ENCODE peak calls at places on chromosomes 1 and 21, in four cellular contexts. U, Z, C and P are unnamed samples.

GRCh38 chr1:101314244-101314643 is 77.4 kb downstream of the S1PR1 start:
- DNase-seq in U (peak), Z (no peak), C (peak), P (peak)

GRCh38 chr1:219372916-219373615 is 199.4 kb downstream of the LYPLAL1 start:
- DNase-seq in U (no peak), Z (no peak), C (no peak), P (no peak)

GRCh38 chr1:24275510-24275909 is 43.6 kb upstream of the GRHL3 start:
- DNase-seq in U (peak), Z (no peak), C (peak), P (peak)

GRCh38 chr1:162381383-162381782 is at the start of gene C1orf226:
- DNase-seq in U (no peak), Z (no peak), C (no peak), P (no peak)

GRCh38 chr1:40160806-40161124 is 422 bp upstream of the RLF start:
- DNase-seq in U (no peak), Z (no peak), C (no peak), P (no peak)

GRCh38 chr21:15367061-15367626 is 302.3 kb upstream of the NRIP1 start:
- DNase-seq in U (no peak), Z (no peak), C (no peak), P (no peak)

GRCh38 chr1:168585191-168585590 is 8.8 kb downstream of the XCL1 start:
- DNase-seq in U (peak), Z (no peak), C (peak), P (peak)

GRCh38 chr1:44643721-44644330 is 30.5 kb downstream of the TMEM53 start:
- DNase-seq in U (no peak), Z (no peak), C (no peak), P (no peak)